ENCODE peak calls at places on chromosome 9, in four cellular contexts. B is GM23338, M is HCT116, P is A549. F is an unnamed sample.
A peak's percentile ranks its signal among the peaks of the same experiment; 100 is the strongest.

GRCh38 chr9:81472701-81473100 is 216.6 kb downstream of the TLE1 start:
- DNase-seq in B (no peak), M (no peak), P (no peak), F (no peak)

GRCh38 chr9:120490888-120491595 is 88.9 kb downstream of the CDK5RAP2 start:
- DNase-seq in B (peak; percentile 22), P (no peak), M (no peak), F (no peak)

GRCh38 chr9:69970001-69970531 is 73.6 kb upstream of the MAMDC2 start:
- DNase-seq in M (no peak), B (no peak), P (no peak), F (no peak)

GRCh38 chr9:133304158-133304470 is 29.1 kb upstream of the ABO start:
- DNase-seq in B (no peak), P (no peak), M (no peak), F (no peak)

GRCh38 chr9:135035781-135036760 is 51.4 kb upstream of the OLFM1 start:
- DNase-seq in M (no peak), P (no peak), B (no peak), F (no peak)

GRCh38 chr9:16361118-16361517 is 509.4 kb downstream of the BNC2 start:
- DNase-seq in M (no peak), B (no peak), P (no peak), F (no peak)

GRCh38 chr9:127923771-127924170 is 6.8 kb downstream of the PIP5KL1 start:
- DNase-seq in M (peak; percentile 68), B (no peak), P (no peak), F (no peak)

GRCh38 chr9:4306066-4306787 is 6.4 kb upstream of the GLIS3 start:
- DNase-seq in B (no peak), P (no peak), M (no peak), F (no peak)

GRCh38 chr9:134065720-134066419 is 2.0 kb downstream of the BRD3 start:
- DNase-seq in P (peak; percentile 17), M (no peak), B (no peak), F (no peak)

GRCh38 chr9:135589596-135590485 is 28.3 kb downstream of the PAEP start:
- DNase-seq in P (no peak), B (no peak), M (no peak), F (no peak)

GRCh38 chr9:82745919-82746318 is 317.0 kb downstream of the RASEF start:
- DNase-seq in B (no peak), P (no peak), M (no peak), F (no peak)

GRCh38 chr9:136441681-136442245 is 2.1 kb upstream of the INPP5E start:
- DNase-seq in P (no peak), M (no peak), B (no peak), F (no peak)

GRCh38 chr9:129166962-129167557 is 11.0 kb downstream of the IER5L start:
- DNase-seq in P (peak; percentile 97), B (peak; percentile 87), M (peak; percentile 63), F (no peak)

GRCh38 chr9:17219261-17219660 is 84.4 kb downstream of the CNTLN start:
- DNase-seq in P (peak; percentile 2), M (no peak), B (no peak), F (no peak)

GRCh38 chr9:65432722-65433323 is 147.8 kb upstream of the FOXD4L5 start:
- DNase-seq in M (no peak), P (no peak), B (no peak), F (no peak)

GRCh38 chr9:34986541-34987047 is 3.0 kb upstream of the DNAJB5 start:
- DNase-seq in P (no peak), M (no peak), B (peak; percentile 69), F (no peak)

GRCh38 chr9:686381-686813 is 155.1 kb upstream of the DMRT1 start:
- DNase-seq in M (no peak), B (no peak), P (no peak), F (no peak)

GRCh38 chr9:138077898-138078540 is 200.4 kb downstream of the CACNA1B start:
- DNase-seq in P (no peak), M (no peak), B (no peak), F (no peak)

GRCh38 chr9:132880311-132880661 is 1.6 kb downstream of the SPACA9 start:
- DNase-seq in P (no peak), M (no peak), B (no peak), F (no peak)

GRCh38 chr9:37975639-37976038 is 71.7 kb upstream of the SLC25A51 start:
- DNase-seq in B (no peak), P (no peak), M (no peak), F (no peak)

GRCh38 chr9:83444110-83444509 is 94.1 kb downstream of the FRMD3 start:
- DNase-seq in M (no peak), B (no peak), P (no peak), F (no peak)

GRCh38 chr9:36485647-36486453 is 85.8 kb upstream of the RNF38 start:
- DNase-seq in P (no peak), B (peak; percentile 63), M (no peak), F (no peak)

GRCh38 chr9:134178781-134179551 is 14.6 kb upstream of the RNU6ATAC start:
- DNase-seq in B (no peak), M (no peak), P (no peak), F (no peak)

GRCh38 chr9:4596165-4596922 is 65.8 kb upstream of the PLPP6 start:
- DNase-seq in P (no peak), M (no peak), B (no peak), F (no peak)

GRCh38 chr9:114156658-114157421 is 1.5 kb downstream of the COL27A1 start:
- DNase-seq in P (peak; percentile 28), B (peak; percentile 63), M (no peak), F (no peak)

GRCh38 chr9:34079181-34079580 is 30.5 kb upstream of the UBAP2 start:
- DNase-seq in P (peak; percentile 73), B (no peak), M (peak; percentile 13), F (peak; percentile 42)

GRCh38 chr9:27602954-27603353 is 29.7 kb upstream of the C9orf72 start:
- DNase-seq in P (no peak), M (no peak), B (peak; percentile 6), F (no peak)

GRCh38 chr9:113621309-113621791 is 157.8 kb downstream of the RGS3 start:
- DNase-seq in P (no peak), B (peak; percentile 57), M (no peak), F (no peak)

GRCh38 chr9:79080536-79080935 is 491.2 kb upstream of the TLE4 start:
- DNase-seq in M (no peak), B (no peak), P (no peak), F (no peak)

GRCh38 chr9:12759767-12760166 is 15.1 kb upstream of the LURAP1L start:
- DNase-seq in P (no peak), M (no peak), B (no peak), F (no peak)

GRCh38 chr9:125748511-125749099 is 1.4 kb downstream of the PBX3 start:
- DNase-seq in P (no peak), B (peak; percentile 39), M (no peak), F (no peak)

GRCh38 chr9:127844821-127845359 is 9.6 kb downstream of the ENG start:
- DNase-seq in M (no peak), B (peak; percentile 77), P (no peak), F (no peak)

GRCh38 chr9:130587921-130588320 is 8.5 kb downstream of the FUBP3 start:
- DNase-seq in M (no peak), B (no peak), P (no peak), F (no peak)
- H3K4me3 ChIP-seq in M (no peak overlapping the region), B (no peak overlapping the region), P (no peak overlapping the region), F (no peak overlapping the region)

GRCh38 chr9:19102631-19103345 is at the start of gene HAUS6:
- DNase-seq in M (peak; percentile 91), P (peak; percentile 94), B (peak; percentile 99), F (peak; percentile 66)
- TF ChIP-seq REST in M (no peak), P (no peak), B (no peak), F (no peak)

DNA sequence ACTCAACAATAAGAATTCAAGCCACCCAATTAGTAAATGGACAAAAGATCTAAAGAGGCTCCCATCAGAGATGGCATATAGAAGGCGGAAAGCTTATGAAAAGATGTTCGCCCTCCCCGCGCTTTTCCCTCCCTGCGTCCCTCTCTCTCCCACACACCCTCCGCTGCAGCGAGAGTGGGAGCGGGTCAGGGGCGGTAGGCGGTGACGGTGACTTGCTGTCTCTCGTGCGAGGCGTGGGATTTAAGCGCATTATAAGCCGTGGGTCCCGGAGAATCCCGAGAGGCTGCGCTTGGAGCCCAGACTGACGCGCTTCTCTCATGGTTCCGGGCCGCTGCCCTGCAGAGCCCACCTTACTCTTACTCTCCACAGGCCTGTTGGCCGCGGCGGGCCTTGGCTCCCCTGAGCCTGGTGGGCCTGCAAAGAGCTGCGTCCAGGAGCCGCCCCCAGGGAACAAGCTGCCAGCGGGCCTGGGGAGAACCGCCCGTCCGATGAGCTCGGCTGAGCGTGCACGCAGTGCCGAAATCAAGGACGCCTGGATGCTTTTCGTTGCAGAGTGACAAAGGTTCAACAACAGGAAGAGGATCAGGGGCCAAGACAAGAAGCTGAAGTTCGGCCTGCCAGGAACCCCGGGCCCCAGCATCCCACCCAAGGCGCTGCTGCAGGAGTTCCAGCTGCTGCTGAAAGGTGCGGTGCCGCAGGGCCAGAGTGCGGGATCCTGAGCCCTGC is 42.6 kb upstream of the BICD2 start:
- DNase-seq in B (no peak), M (no peak), P (no peak), F (no peak)
- H3K4me3 ChIP-seq in B (peak overlapping the region; percentile 60), M (no peak overlapping the region), P (no peak overlapping the region), F (no peak overlapping the region)

DNA sequence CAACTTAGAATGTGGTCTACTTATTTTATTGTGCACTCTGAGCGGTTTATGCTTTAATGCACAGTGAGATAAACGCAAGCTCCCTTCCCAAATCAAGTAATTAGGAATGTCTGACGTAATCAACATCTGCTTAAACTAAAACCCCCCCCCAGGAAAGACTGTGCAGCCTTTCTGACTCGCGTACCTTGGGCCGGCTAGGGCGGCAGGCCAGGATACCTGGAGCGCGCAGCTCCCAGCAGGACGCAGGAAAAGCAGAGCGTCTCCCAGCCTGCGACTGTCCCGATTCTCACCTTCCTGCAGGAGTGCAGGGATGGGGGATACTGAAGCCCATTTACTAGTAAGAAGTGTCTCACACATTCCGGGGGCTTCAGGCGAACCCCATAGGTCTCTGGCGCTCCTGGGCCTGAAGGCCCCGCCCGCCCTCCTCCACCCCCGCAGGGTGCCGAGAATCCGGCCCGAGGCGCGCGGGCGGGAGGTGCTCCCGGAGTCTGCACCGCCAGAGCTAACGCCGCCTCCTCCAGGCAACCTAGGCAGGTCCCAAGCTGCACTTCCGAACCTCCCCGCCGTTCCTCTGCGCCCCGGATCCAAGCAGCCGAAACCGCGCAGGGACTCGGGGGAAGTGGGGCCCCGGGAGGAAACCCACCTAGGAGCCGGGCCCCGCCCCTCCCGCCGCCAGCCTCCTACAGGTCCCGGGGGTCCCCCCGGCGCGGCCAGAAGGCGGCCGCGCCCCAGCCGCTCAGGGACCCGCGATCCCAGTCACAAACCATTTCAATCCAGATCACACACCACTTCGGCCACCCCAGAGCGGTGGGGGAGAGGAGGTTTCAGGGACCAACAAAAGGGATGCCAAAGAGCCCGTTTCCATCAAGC is 1.4 kb downstream of the ROR2 start:
- DNase-seq in P (peak; percentile 67), M (peak; percentile 65), B (peak; percentile 88), F (no peak)
- TF ChIP-seq REST in P (no peak), M (no peak), B (no peak), F (no peak)

GRCh38 chr9:74718709-74719108 is 169.0 kb downstream of the TRPM6 start:
- DNase-seq in B (no peak), P (no peak), M (no peak), F (no peak)
- H3K4me3 ChIP-seq in B (no peak overlapping the region), P (no peak overlapping the region), M (no peak overlapping the region), F (no peak overlapping the region)

GRCh38 chr9:76153902-76154629 is 240.2 kb downstream of the RFK start:
- DNase-seq in P (no peak), M (no peak), B (no peak), F (no peak)

GRCh38 chr9:76155361-76155760 is 238.9 kb downstream of the RFK start:
- DNase-seq in M (no peak), B (no peak), P (no peak), F (no peak)

GRCh38 chr9:76151267-76151666 is 243.0 kb downstream of the RFK start:
- DNase-seq in B (no peak), P (no peak), M (no peak), F (no peak)

GRCh38 chr9:76150016-76150415 is 244.2 kb downstream of the RFK start:
- DNase-seq in P (no peak), M (no peak), B (no peak), F (no peak)

GRCh38 chr9:76153372-76153771 is 240.9 kb downstream of the RFK start:
- DNase-seq in B (no peak), P (no peak), M (no peak), F (no peak)
- TF ChIP-seq REST in B (no peak), P (no peak), M (no peak), F (no peak)